ENCODE peak calls at places on chromosomes 11 and 22, in five cellular contexts. One of them, this sample, is unnamed.
A peak's percentile ranks its signal among the peaks of the same experiment; 100 is the strongest.

GRCh38 chr11:68328374-68329091 is 16.1 kb downstream of the LRP5 start:
- DNase-seq in left cardiac atrium: peak; percentile 62
- DNase-seq in hypothalamus: peak; percentile 58
- DNase-seq in naive thymus-derived CD8-positive, alpha-beta T cell: peak; percentile 41
- DNase-seq in retinal pigment epithelial cell: no peak
- DNase-seq in this sample: no peak

GRCh38 chr22:35556666-35557065 is 16.0 kb downstream of the RASD2 start:
- DNase-seq in left cardiac atrium: no peak
- DNase-seq in hypothalamus: no peak
- DNase-seq in naive thymus-derived CD8-positive, alpha-beta T cell: no peak
- DNase-seq in retinal pigment epithelial cell: no peak
- DNase-seq in this sample: no peak

GRCh38 chr11:111429066-111429506 is 50.0 kb upstream of the POU2AF1 start:
- DNase-seq in left cardiac atrium: peak; percentile 62
- DNase-seq in hypothalamus: no peak
- DNase-seq in naive thymus-derived CD8-positive, alpha-beta T cell: peak; percentile 37
- DNase-seq in retinal pigment epithelial cell: no peak
- DNase-seq in this sample: peak; percentile 43

GRCh38 chr22:44085743-44086741 is 61.9 kb downstream of the PARVB start:
- DNase-seq in left cardiac atrium: peak; percentile 82
- DNase-seq in hypothalamus: no peak
- DNase-seq in naive thymus-derived CD8-positive, alpha-beta T cell: no peak
- DNase-seq in retinal pigment epithelial cell: peak; percentile 40
- DNase-seq in this sample: peak; percentile 56

GRCh38 chr11:2912498-2912897 is 16.7 kb downstream of the PHLDA2 start:
- DNase-seq in left cardiac atrium: no peak
- DNase-seq in hypothalamus: no peak
- DNase-seq in naive thymus-derived CD8-positive, alpha-beta T cell: no peak
- DNase-seq in retinal pigment epithelial cell: no peak
- DNase-seq in this sample: peak; percentile 97

GRCh38 chr11:73914284-73914683 is 36.5 kb upstream of the DNAJB13 start:
- DNase-seq in left cardiac atrium: no peak
- DNase-seq in hypothalamus: no peak
- DNase-seq in naive thymus-derived CD8-positive, alpha-beta T cell: no peak
- DNase-seq in retinal pigment epithelial cell: no peak
- DNase-seq in this sample: no peak

GRCh38 chr11:112293614-112294013 is 33.0 kb upstream of the PLET1 start:
- DNase-seq in left cardiac atrium: no peak
- DNase-seq in hypothalamus: no peak
- DNase-seq in naive thymus-derived CD8-positive, alpha-beta T cell: no peak
- DNase-seq in retinal pigment epithelial cell: no peak
- DNase-seq in this sample: no peak

GRCh38 chr11:35427158-35427557 is 7.8 kb upstream of the SLC1A2 start:
- DNase-seq in left cardiac atrium: peak; percentile 55
- DNase-seq in hypothalamus: peak; percentile 36
- DNase-seq in naive thymus-derived CD8-positive, alpha-beta T cell: no peak
- DNase-seq in retinal pigment epithelial cell: no peak
- DNase-seq in this sample: no peak

GRCh38 chr22:44595841-44596341 is 97.9 kb upstream of the RTL6 start:
- DNase-seq in left cardiac atrium: no peak
- DNase-seq in hypothalamus: peak; percentile 12
- DNase-seq in naive thymus-derived CD8-positive, alpha-beta T cell: no peak
- DNase-seq in retinal pigment epithelial cell: no peak
- DNase-seq in this sample: peak; percentile 22

GRCh38 chr11:121544956-121545355 is 92.2 kb upstream of the SORL1-AS1 start:
- DNase-seq in left cardiac atrium: no peak
- DNase-seq in hypothalamus: no peak
- DNase-seq in naive thymus-derived CD8-positive, alpha-beta T cell: peak; percentile 37
- DNase-seq in retinal pigment epithelial cell: no peak
- DNase-seq in this sample: no peak

GRCh38 chr11:131810511-131810910 is 440.1 kb downstream of the NTM start:
- DNase-seq in left cardiac atrium: no peak
- DNase-seq in hypothalamus: no peak
- DNase-seq in naive thymus-derived CD8-positive, alpha-beta T cell: no peak
- DNase-seq in retinal pigment epithelial cell: no peak
- DNase-seq in this sample: no peak

GRCh38 chr22:49112176-49112575 is 715.5 kb downstream of the BRD1 start:
- DNase-seq in left cardiac atrium: no peak
- DNase-seq in hypothalamus: no peak
- DNase-seq in naive thymus-derived CD8-positive, alpha-beta T cell: no peak
- DNase-seq in retinal pigment epithelial cell: no peak
- DNase-seq in this sample: no peak

GRCh38 chr11:75351541-75352416 is at the start of gene ARRB1:
- DNase-seq in left cardiac atrium: peak; percentile 75
- DNase-seq in hypothalamus: peak; percentile 50
- DNase-seq in naive thymus-derived CD8-positive, alpha-beta T cell: peak; percentile 75
- DNase-seq in retinal pigment epithelial cell: no peak
- DNase-seq in this sample: peak; percentile 70

GRCh38 chr11:33158596-33158995 is 2.7 kb downstream of the CSTF3 start:
- DNase-seq in left cardiac atrium: no peak
- DNase-seq in hypothalamus: no peak
- DNase-seq in naive thymus-derived CD8-positive, alpha-beta T cell: no peak
- DNase-seq in retinal pigment epithelial cell: no peak
- DNase-seq in this sample: no peak

GRCh38 chr11:33695051-33695566 is 5.5 kb downstream of the C11orf91 start:
- DNase-seq in left cardiac atrium: peak; percentile 33
- DNase-seq in hypothalamus: no peak
- DNase-seq in naive thymus-derived CD8-positive, alpha-beta T cell: no peak
- DNase-seq in retinal pigment epithelial cell: no peak
- DNase-seq in this sample: peak; percentile 83

GRCh38 chr22:20243545-20244249 is 24.4 kb downstream of the RTN4R start:
- DNase-seq in left cardiac atrium: peak; percentile 83
- DNase-seq in hypothalamus: peak; percentile 72
- DNase-seq in naive thymus-derived CD8-positive, alpha-beta T cell: peak; percentile 61
- DNase-seq in retinal pigment epithelial cell: peak; percentile 23
- DNase-seq in this sample: no peak

GRCh38 chr11:44615041-44615513 is 49.6 kb downstream of the CD82 start:
- DNase-seq in left cardiac atrium: peak; percentile 19
- DNase-seq in hypothalamus: no peak
- DNase-seq in naive thymus-derived CD8-positive, alpha-beta T cell: no peak
- DNase-seq in retinal pigment epithelial cell: no peak
- DNase-seq in this sample: no peak

GRCh38 chr11:76623171-76623883 is 47.2 kb downstream of the LRRC32 start:
- DNase-seq in left cardiac atrium: no peak
- DNase-seq in hypothalamus: no peak
- DNase-seq in naive thymus-derived CD8-positive, alpha-beta T cell: no peak
- DNase-seq in retinal pigment epithelial cell: no peak
- DNase-seq in this sample: no peak

GRCh38 chr11:69874178-69874983 is 55.2 kb upstream of the FGF3 start:
- DNase-seq in left cardiac atrium: peak; percentile 7
- DNase-seq in hypothalamus: no peak
- DNase-seq in naive thymus-derived CD8-positive, alpha-beta T cell: no peak
- DNase-seq in retinal pigment epithelial cell: no peak
- DNase-seq in this sample: no peak

GRCh38 chr11:86688398-86689179 is 16.2 kb upstream of the ME3 start:
- DNase-seq in left cardiac atrium: no peak
- DNase-seq in hypothalamus: no peak
- DNase-seq in naive thymus-derived CD8-positive, alpha-beta T cell: no peak
- DNase-seq in retinal pigment epithelial cell: peak; percentile 56
- DNase-seq in this sample: no peak

GRCh38 chr11:107951105-107951504 is 22.9 kb downstream of the RAB39A start:
- DNase-seq in left cardiac atrium: no peak
- DNase-seq in hypothalamus: no peak
- DNase-seq in naive thymus-derived CD8-positive, alpha-beta T cell: no peak
- DNase-seq in retinal pigment epithelial cell: no peak
- DNase-seq in this sample: no peak

This sample was measured in pancreas.